ENCODE peak calls at places on chromosomes 2 and 18, in eight cellular contexts. One of them, this sample, is unnamed.

GRCh38 chr2:239548491-239548890 is 147.7 kb upstream of the HDAC4 start:
- DNase-seq in mesendoderm: no peak
- DNase-seq in GM23338: no peak
- DNase-seq in SK-N-SH: no peak
- DNase-seq in foreskin fibroblast: no peak
- DNase-seq in heart right ventricle: no peak
- DNase-seq in AG10803: no peak
- DNase-seq in dorsolateral prefrontal cortex: no peak
- DNase-seq in this sample: no peak

GRCh38 chr2:1550658-1551316 is 137.5 kb downstream of the TPO start:
- DNase-seq in mesendoderm: peak
- DNase-seq in GM23338: peak
- DNase-seq in SK-N-SH: peak
- DNase-seq in foreskin fibroblast: peak
- DNase-seq in heart right ventricle: peak
- DNase-seq in AG10803: peak
- DNase-seq in dorsolateral prefrontal cortex: no peak
- DNase-seq in this sample: no peak

GRCh38 chr2:72148975-72149555 is 1.4 kb upstream of the CYP26B1 start:
- DNase-seq in mesendoderm: peak
- DNase-seq in GM23338: peak
- DNase-seq in SK-N-SH: peak
- DNase-seq in foreskin fibroblast: peak
- DNase-seq in heart right ventricle: peak
- DNase-seq in AG10803: peak
- DNase-seq in dorsolateral prefrontal cortex: peak
- DNase-seq in this sample: no peak

GRCh38 chr2:98313512-98314250 is 32.6 kb upstream of the CNGA3 start:
- DNase-seq in mesendoderm: no peak
- DNase-seq in GM23338: no peak
- DNase-seq in SK-N-SH: no peak
- DNase-seq in foreskin fibroblast: no peak
- DNase-seq in heart right ventricle: no peak
- DNase-seq in AG10803: no peak
- DNase-seq in dorsolateral prefrontal cortex: no peak
- DNase-seq in this sample: no peak

GRCh38 chr2:40123746-40124145 is 328.1 kb downstream of the SLC8A1 start:
- DNase-seq in mesendoderm: no peak
- DNase-seq in GM23338: no peak
- DNase-seq in SK-N-SH: no peak
- DNase-seq in foreskin fibroblast: no peak
- DNase-seq in heart right ventricle: no peak
- DNase-seq in AG10803: no peak
- DNase-seq in dorsolateral prefrontal cortex: no peak
- DNase-seq in this sample: no peak

GRCh38 chr2:197198890-197199289 is 111.7 kb downstream of the ANKRD44 start:
- DNase-seq in mesendoderm: no peak
- DNase-seq in GM23338: no peak
- DNase-seq in SK-N-SH: peak
- DNase-seq in foreskin fibroblast: no peak
- DNase-seq in heart right ventricle: peak
- DNase-seq in AG10803: no peak
- DNase-seq in dorsolateral prefrontal cortex: peak
- DNase-seq in this sample: no peak

GRCh38 chr2:58677763-58678162 is 436.6 kb upstream of the FANCL start:
- DNase-seq in mesendoderm: no peak
- DNase-seq in GM23338: no peak
- DNase-seq in SK-N-SH: no peak
- DNase-seq in foreskin fibroblast: no peak
- DNase-seq in heart right ventricle: no peak
- DNase-seq in AG10803: no peak
- DNase-seq in dorsolateral prefrontal cortex: no peak
- DNase-seq in this sample: no peak

GRCh38 chr18:70333757-70334156 is 44.9 kb downstream of the SOCS6 start:
- DNase-seq in mesendoderm: peak
- DNase-seq in GM23338: no peak
- DNase-seq in SK-N-SH: no peak
- DNase-seq in foreskin fibroblast: peak
- DNase-seq in heart right ventricle: no peak
- DNase-seq in AG10803: peak
- DNase-seq in dorsolateral prefrontal cortex: no peak
- DNase-seq in this sample: no peak

GRCh38 chr18:6951336-6952090 is 166.1 kb downstream of the LAMA1 start:
- DNase-seq in mesendoderm: peak
- DNase-seq in GM23338: peak
- DNase-seq in SK-N-SH: no peak
- DNase-seq in foreskin fibroblast: no peak
- DNase-seq in heart right ventricle: no peak
- DNase-seq in AG10803: no peak
- DNase-seq in dorsolateral prefrontal cortex: no peak
- DNase-seq in this sample: no peak

GRCh38 chr2:39696838-39697237 is 31.1 kb downstream of the TMEM178A start:
- DNase-seq in mesendoderm: no peak
- DNase-seq in GM23338: no peak
- DNase-seq in SK-N-SH: peak
- DNase-seq in foreskin fibroblast: peak
- DNase-seq in heart right ventricle: no peak
- DNase-seq in AG10803: peak
- DNase-seq in dorsolateral prefrontal cortex: no peak
- DNase-seq in this sample: no peak

GRCh38 chr2:73131807-73132206 is 19.1 kb upstream of the RAB11FIP5 start:
- DNase-seq in mesendoderm: no peak
- DNase-seq in GM23338: no peak
- DNase-seq in SK-N-SH: no peak
- DNase-seq in foreskin fibroblast: peak
- DNase-seq in heart right ventricle: no peak
- DNase-seq in AG10803: peak
- DNase-seq in dorsolateral prefrontal cortex: no peak
- DNase-seq in this sample: no peak

GRCh38 chr2:173972636-173973035 is 7.5 kb upstream of the SP3 start:
- DNase-seq in mesendoderm: peak
- DNase-seq in GM23338: no peak
- DNase-seq in SK-N-SH: no peak
- DNase-seq in foreskin fibroblast: no peak
- DNase-seq in heart right ventricle: no peak
- DNase-seq in AG10803: no peak
- DNase-seq in dorsolateral prefrontal cortex: no peak
- DNase-seq in this sample: no peak

GRCh38 chr2:190023860-190024259 is 38.7 kb downstream of the MSTN start:
- DNase-seq in mesendoderm: peak
- DNase-seq in GM23338: peak
- DNase-seq in SK-N-SH: peak
- DNase-seq in foreskin fibroblast: peak
- DNase-seq in heart right ventricle: no peak
- DNase-seq in AG10803: peak
- DNase-seq in dorsolateral prefrontal cortex: no peak
- DNase-seq in this sample: peak

GRCh38 chr2:39419282-39420223 is 17.5 kb downstream of the MAP4K3 start:
- DNase-seq in mesendoderm: no peak
- DNase-seq in GM23338: no peak
- DNase-seq in SK-N-SH: no peak
- DNase-seq in foreskin fibroblast: peak
- DNase-seq in heart right ventricle: no peak
- DNase-seq in AG10803: peak
- DNase-seq in dorsolateral prefrontal cortex: no peak
- DNase-seq in this sample: no peak

GRCh38 chr2:116696223-116696622 is 1118.3 kb upstream of the DDX18 start:
- DNase-seq in mesendoderm: no peak
- DNase-seq in GM23338: no peak
- DNase-seq in SK-N-SH: no peak
- DNase-seq in foreskin fibroblast: no peak
- DNase-seq in heart right ventricle: no peak
- DNase-seq in AG10803: no peak
- DNase-seq in dorsolateral prefrontal cortex: no peak
- DNase-seq in this sample: no peak

GRCh38 chr2:47403829-47404228 is 873 bp downstream of the MSH2 start:
- DNase-seq in mesendoderm: peak
- DNase-seq in GM23338: peak
- DNase-seq in SK-N-SH: peak
- DNase-seq in foreskin fibroblast: no peak
- DNase-seq in heart right ventricle: no peak
- DNase-seq in AG10803: no peak
- DNase-seq in dorsolateral prefrontal cortex: no peak
- DNase-seq in this sample: no peak

GRCh38 chr2:71226391-71226964 is 425 bp downstream of the PAIP2B start:
- DNase-seq in mesendoderm: peak
- DNase-seq in GM23338: peak
- DNase-seq in SK-N-SH: peak
- DNase-seq in foreskin fibroblast: peak
- DNase-seq in heart right ventricle: peak
- DNase-seq in AG10803: no peak
- DNase-seq in dorsolateral prefrontal cortex: no peak
- DNase-seq in this sample: no peak

GRCh38 chr2:64005707-64006356 is 13.4 kb downstream of the VPS54 start:
- DNase-seq in mesendoderm: no peak
- DNase-seq in GM23338: no peak
- DNase-seq in SK-N-SH: no peak
- DNase-seq in foreskin fibroblast: no peak
- DNase-seq in heart right ventricle: no peak
- DNase-seq in AG10803: no peak
- DNase-seq in dorsolateral prefrontal cortex: no peak
- DNase-seq in this sample: no peak

DNA sequence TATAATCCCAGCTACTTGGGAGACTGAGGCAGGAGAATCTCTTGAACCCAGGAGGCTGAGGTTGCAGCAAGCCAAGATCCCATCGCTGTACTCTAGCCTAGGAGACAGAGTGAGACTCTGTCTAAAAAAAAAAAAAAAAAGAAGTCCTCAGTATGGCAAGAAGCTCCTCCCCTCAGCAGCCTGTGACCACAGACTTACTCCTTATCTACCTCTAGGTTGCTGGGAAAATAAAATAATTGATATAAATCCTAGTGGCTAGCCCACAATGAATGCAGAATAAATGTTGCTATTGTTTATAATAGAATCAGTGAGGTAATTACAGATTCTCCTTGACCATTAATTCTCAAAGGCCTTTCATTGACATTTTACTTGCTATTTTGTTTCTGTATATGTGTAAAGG is 70.6 kb downstream of the IRS1 start:
- DNase-seq in mesendoderm: no peak
- DNase-seq in GM23338: no peak
- DNase-seq in SK-N-SH: no peak
- DNase-seq in foreskin fibroblast: peak
- DNase-seq in heart right ventricle: no peak
- DNase-seq in AG10803: no peak
- DNase-seq in dorsolateral prefrontal cortex: no peak
- DNase-seq in this sample: no peak
- H3K4me3 ChIP-seq in mesendoderm: no peak
- H3K4me3 ChIP-seq in GM23338: no peak
- H3K4me3 ChIP-seq in SK-N-SH: no peak
- H3K4me3 ChIP-seq in foreskin fibroblast: no peak
- H3K4me3 ChIP-seq in heart right ventricle: no peak
- H3K4me3 ChIP-seq in AG10803: no peak
- H3K4me3 ChIP-seq in dorsolateral prefrontal cortex: no peak
- H3K4me3 ChIP-seq in this sample: no peak

DNA sequence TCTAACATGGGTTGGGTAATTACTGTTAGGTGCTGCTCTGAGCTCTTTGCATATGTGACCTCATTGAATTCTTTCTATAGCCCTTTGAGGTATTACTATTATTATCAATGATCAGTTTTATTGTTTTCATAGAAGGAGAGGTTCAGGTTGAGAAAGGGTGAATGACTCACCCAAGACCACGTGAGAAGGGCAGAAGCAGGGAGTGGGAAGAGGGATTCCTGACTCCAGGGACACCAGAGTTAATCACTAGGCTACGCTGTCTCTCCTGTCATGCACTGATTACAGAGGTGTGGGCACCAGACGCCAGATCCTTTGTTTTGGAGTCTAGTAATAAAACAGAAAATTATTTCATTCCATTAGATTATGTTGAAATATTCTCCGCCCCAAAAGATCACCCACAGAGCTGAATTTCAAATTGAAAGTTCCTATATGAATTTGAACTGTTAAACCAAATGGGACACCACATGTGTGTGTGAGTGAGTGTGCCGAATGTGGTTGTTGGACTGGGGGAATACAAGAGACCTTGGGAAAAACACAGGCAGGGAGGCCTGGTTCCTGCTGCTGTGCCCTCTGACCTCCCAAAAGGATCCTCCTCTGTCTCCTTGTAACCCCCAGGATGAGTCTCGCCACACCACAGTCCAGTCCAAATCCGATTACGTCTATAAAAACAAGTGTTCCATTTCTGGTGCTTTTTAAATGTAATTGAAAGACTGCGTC is 215.4 kb downstream of the ZNF521 start:
- DNase-seq in mesendoderm: peak
- DNase-seq in GM23338: no peak
- DNase-seq in SK-N-SH: no peak
- DNase-seq in foreskin fibroblast: peak
- DNase-seq in heart right ventricle: peak
- DNase-seq in AG10803: no peak
- DNase-seq in dorsolateral prefrontal cortex: no peak
- DNase-seq in this sample: no peak
- H3K4me3 ChIP-seq in mesendoderm: no peak
- H3K4me3 ChIP-seq in GM23338: no peak
- H3K4me3 ChIP-seq in SK-N-SH: no peak
- H3K4me3 ChIP-seq in foreskin fibroblast: no peak
- H3K4me3 ChIP-seq in heart right ventricle: no peak
- H3K4me3 ChIP-seq in AG10803: no peak
- H3K4me3 ChIP-seq in dorsolateral prefrontal cortex: no peak
- H3K4me3 ChIP-seq in this sample: no peak

GRCh38 chr2:8535821-8536685 is 145.8 kb upstream of the ID2 start:
- DNase-seq in mesendoderm: no peak
- DNase-seq in GM23338: no peak
- DNase-seq in SK-N-SH: peak
- DNase-seq in foreskin fibroblast: no peak
- DNase-seq in heart right ventricle: no peak
- DNase-seq in AG10803: no peak
- DNase-seq in dorsolateral prefrontal cortex: peak
- DNase-seq in this sample: no peak
- H3K4me3 ChIP-seq in mesendoderm: no peak
- H3K4me3 ChIP-seq in GM23338: no peak
- H3K4me3 ChIP-seq in SK-N-SH: no peak
- H3K4me3 ChIP-seq in foreskin fibroblast: no peak
- H3K4me3 ChIP-seq in heart right ventricle: no peak
- H3K4me3 ChIP-seq in AG10803: no peak
- H3K4me3 ChIP-seq in dorsolateral prefrontal cortex: no peak
- H3K4me3 ChIP-seq in this sample: no peak

DNA sequence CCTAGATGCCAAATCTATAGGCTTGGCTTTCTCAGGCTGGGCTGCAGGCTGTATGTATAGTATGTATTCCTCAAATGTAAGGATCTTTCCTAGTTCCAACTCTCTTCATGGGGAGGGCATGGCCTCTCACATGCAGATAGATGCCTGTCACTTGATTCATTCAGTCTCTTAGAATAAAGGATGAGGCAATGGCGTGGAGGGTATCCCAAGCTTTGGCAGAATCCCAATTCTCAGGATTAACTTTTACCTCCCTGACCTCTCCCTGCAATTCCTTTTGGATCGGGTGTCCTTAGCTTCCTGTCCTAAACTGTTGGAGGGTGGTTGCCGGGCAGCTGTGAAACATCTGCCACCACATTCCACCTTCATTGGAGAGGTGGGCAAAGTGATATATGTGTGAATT is 80.3 kb downstream of the INSIG2 start:
- DNase-seq in mesendoderm: peak
- DNase-seq in GM23338: no peak
- DNase-seq in SK-N-SH: no peak
- DNase-seq in foreskin fibroblast: no peak
- DNase-seq in heart right ventricle: no peak
- DNase-seq in AG10803: peak
- DNase-seq in dorsolateral prefrontal cortex: no peak
- DNase-seq in this sample: no peak
- H3K4me3 ChIP-seq in mesendoderm: no peak
- H3K4me3 ChIP-seq in GM23338: no peak
- H3K4me3 ChIP-seq in SK-N-SH: no peak
- H3K4me3 ChIP-seq in foreskin fibroblast: no peak
- H3K4me3 ChIP-seq in heart right ventricle: no peak
- H3K4me3 ChIP-seq in AG10803: no peak
- H3K4me3 ChIP-seq in dorsolateral prefrontal cortex: no peak
- H3K4me3 ChIP-seq in this sample: no peak